ENCODE peak calls at places on chromosomes 5 and 9, in four cellular contexts. One of them, this sample, is unnamed.

GRCh38 chr9:82538634-82539033 is 524.3 kb downstream of the RASEF start:
- DNase-seq in head of caudate nucleus: no peak
- DNase-seq in ovary: no peak
- DNase-seq in pancreas: no peak
- DNase-seq in this sample: no peak

GRCh38 chr9:23555849-23556248 is 270.2 kb downstream of the ELAVL2 start:
- DNase-seq in head of caudate nucleus: no peak
- DNase-seq in pancreas: no peak
- DNase-seq in ovary: no peak
- DNase-seq in this sample: no peak

GRCh38 chr5:52880541-52880940 is 92.8 kb downstream of the ITGA1 start:
- DNase-seq in pancreas: no peak
- DNase-seq in ovary: no peak
- DNase-seq in head of caudate nucleus: no peak
- DNase-seq in this sample: no peak

GRCh38 chr5:73948289-73948688 is 322.3 kb downstream of the ARHGEF28 start:
- DNase-seq in pancreas: no peak
- DNase-seq in head of caudate nucleus: no peak
- DNase-seq in ovary: no peak
- DNase-seq in this sample: no peak

GRCh38 chr5:138685052-138685755 is 68.0 kb upstream of the CTNNA1 start:
- DNase-seq in pancreas: no peak
- DNase-seq in ovary: no peak
- DNase-seq in head of caudate nucleus: no peak
- DNase-seq in this sample: no peak

GRCh38 chr5:109649371-109649770 is 40.4 kb upstream of the MAN2A1 start:
- DNase-seq in pancreas: no peak
- DNase-seq in ovary: no peak
- DNase-seq in head of caudate nucleus: no peak
- DNase-seq in this sample: no peak

GRCh38 chr5:124524552-124525232 is 221.7 kb downstream of the ZNF608 start:
- DNase-seq in pancreas: no peak
- DNase-seq in head of caudate nucleus: no peak
- DNase-seq in ovary: no peak
- DNase-seq in this sample: no peak

GRCh38 chr5:83099445-83099844 is 22.1 kb downstream of the XRCC4 start:
- DNase-seq in pancreas: no peak
- DNase-seq in head of caudate nucleus: no peak
- DNase-seq in ovary: no peak
- DNase-seq in this sample: no peak

GRCh38 chr5:176533390-176533789 is 3.8 kb downstream of the RNF44 start:
- DNase-seq in ovary: peak; percentile 43
- DNase-seq in head of caudate nucleus: no peak
- DNase-seq in pancreas: no peak
- DNase-seq in this sample: peak; percentile 57

GRCh38 chr5:80408475-80408875 is 611 bp downstream of the ZFYVE16 start:
- DNase-seq in head of caudate nucleus: peak; percentile 76
- DNase-seq in pancreas: peak; percentile 56
- DNase-seq in ovary: no peak
- DNase-seq in this sample: no peak

GRCh38 chr5:157479166-157479565 is 19.2 kb downstream of the NIPAL4 start:
- DNase-seq in pancreas: no peak
- DNase-seq in head of caudate nucleus: no peak
- DNase-seq in ovary: no peak
- DNase-seq in this sample: no peak

GRCh38 chr5:75461679-75462078 is 49.8 kb downstream of the CERT1 start:
- DNase-seq in head of caudate nucleus: no peak
- DNase-seq in ovary: no peak
- DNase-seq in pancreas: no peak
- DNase-seq in this sample: no peak

GRCh38 chr5:6759401-6759800 is 46.2 kb downstream of the TENT4A start:
- DNase-seq in head of caudate nucleus: no peak
- DNase-seq in pancreas: no peak
- DNase-seq in ovary: no peak
- DNase-seq in this sample: peak; percentile 68

GRCh38 chr5:138947780-138948179 is 72.6 kb upstream of the LRRTM2 start:
- DNase-seq in head of caudate nucleus: no peak
- DNase-seq in pancreas: peak; percentile 69
- DNase-seq in ovary: no peak
- DNase-seq in this sample: no peak

GRCh38 chr9:112711050-112711689 is 6.7 kb downstream of the INIP start:
- DNase-seq in pancreas: no peak
- DNase-seq in head of caudate nucleus: no peak
- DNase-seq in ovary: no peak
- DNase-seq in this sample: no peak

GRCh38 chr9:33233659-33234335 is 6.2 kb upstream of the SPINK4 start:
- DNase-seq in head of caudate nucleus: no peak
- DNase-seq in ovary: no peak
- DNase-seq in pancreas: peak; percentile 88
- DNase-seq in this sample: no peak

This sample was measured in left lobe of liver.